ENCODE peak calls at places on chromosome 15, in four cellular contexts. Z is HEK293T, N is DMS 273 treated with DMSO at 0.1 percent for 48 hours, G is hippocampal formation. R is an unnamed sample.

GRCh38 chr15:46059921-46060565 is 425.2 kb downstream of the SQOR start:
- DNase-seq in Z (no peak), N (no peak), G (no peak), R (no peak)

GRCh38 chr15:69400850-69401249 is 13.3 kb upstream of the KIF23 start:
- DNase-seq in Z (no peak), N (no peak), G (no peak), R (no peak)

GRCh38 chr15:30923429-30923828 is 19.7 kb downstream of the FAN1 start:
- DNase-seq in Z (no peak), N (no peak), G (peak; percentile 82), R (peak; percentile 75)

GRCh38 chr15:99453646-99454045 is 112.1 kb upstream of the MEF2A start:
- DNase-seq in Z (no peak), N (no peak), G (no peak), R (no peak)

GRCh38 chr15:101264011-101264410 is 12.2 kb upstream of the CHSY1 start:
- DNase-seq in Z (no peak), N (no peak), G (no peak), R (no peak)

GRCh38 chr15:69414702-69415161 is 583 bp downstream of the KIF23 start:
- DNase-seq in Z (peak; percentile 61), N (no peak), G (no peak), R (no peak)

GRCh38 chr15:72968531-72968922 is 83.7 kb upstream of the NEO1 start:
- DNase-seq in Z (peak; percentile 32), N (no peak), G (no peak), R (no peak)

GRCh38 chr15:47437492-47437891 is 279.8 kb upstream of the SEMA6D start:
- DNase-seq in Z (no peak), N (no peak), G (no peak), R (no peak)

GRCh38 chr15:74443100-74443909 is 9.5 kb upstream of the SEMA7A start:
- DNase-seq in Z (no peak), N (no peak), G (no peak), R (no peak)

GRCh38 chr15:99305761-99306505 is 54.7 kb downstream of the LRRC28 start:
- DNase-seq in Z (peak; percentile 60), N (peak; percentile 85), G (no peak), R (no peak)

GRCh38 chr15:64485796-64486195 is 25.4 kb downstream of the ZNF609 start:
- DNase-seq in Z (no peak), N (no peak), G (no peak), R (no peak)

GRCh38 chr15:69000091-69000490 is 14.4 kb upstream of the NOX5 start:
- DNase-seq in Z (no peak), N (no peak), G (no peak), R (no peak)

GRCh38 chr15:100778831-100779288 is 100.8 kb upstream of the ALDH1A3 start:
- DNase-seq in Z (no peak), N (no peak), G (no peak), R (no peak)

GRCh38 chr15:79682851-79683288 is 213.9 kb downstream of the MTHFS start:
- DNase-seq in Z (no peak), N (no peak), G (no peak), R (no peak)

GRCh38 chr15:44535509-44536297 is 1.2 kb upstream of the EIF3J start:
- DNase-seq in Z (no peak), N (no peak), G (no peak), R (no peak)

GRCh38 chr15:101399431-101399830 is 90.1 kb downstream of the PCSK6 start:
- DNase-seq in Z (no peak), N (no peak), G (no peak), R (no peak)

GRCh38 chr15:67521770-67522568 is 1.0 kb downstream of the C15orf61 start:
- DNase-seq in Z (no peak), N (peak; percentile 15), G (peak; percentile 22), R (peak; percentile 31)

GRCh38 chr15:98954411-98954810 is 53.2 kb downstream of the PGPEP1L start:
- DNase-seq in Z (no peak), N (no peak), G (peak; percentile 75), R (peak; percentile 83)

GRCh38 chr15:42133892-42134502 is 22.4 kb downstream of the PLA2G4F start:
- DNase-seq in Z (peak; percentile 68), N (peak; percentile 2), G (no peak), R (no peak)

GRCh38 chr15:80789296-80789695 is 10.1 kb downstream of the CEMIP start:
- DNase-seq in Z (no peak), N (no peak), G (no peak), R (no peak)

GRCh38 chr15:60591491-60592385 is 112.8 kb upstream of the ICE2 start:
- DNase-seq in Z (peak; percentile 21), N (no peak), G (no peak), R (peak; percentile 57)

GRCh38 chr15:38622317-38622716 is 57.7 kb upstream of the RASGRP1 start:
- DNase-seq in Z (no peak), N (no peak), G (no peak), R (no peak)

GRCh38 chr15:41424809-41425208 is 7.9 kb downstream of the RTF1 start:
- DNase-seq in Z (no peak), N (no peak), G (no peak), R (no peak)